ENCODE peak calls at places on chromosomes 12 and 14, in six cellular contexts. K is IMR-90, I is H9, J is H1, Q is trophoblast cell, O is mesenchymal stem cell. G is an unnamed sample.

GRCh38 chr12:131917139-131917710 is 11.9 kb upstream of the PUS1 start:
- DNase-seq in K (no peak), O (no peak), J (no peak), I (peak; percentile 79), Q (no peak), G (no peak)

GRCh38 chr12:77325505-77325904 is 260.1 kb upstream of the E2F7 start:
- DNase-seq in O (no peak), I (peak; percentile 53), Q (no peak), K (no peak), J (peak; percentile 60), G (no peak)

GRCh38 chr12:80602455-80602854 is 105.0 kb upstream of the MYF6 start:
- DNase-seq in O (no peak), J (no peak), I (no peak), K (no peak), Q (no peak), G (no peak)

GRCh38 chr12:23533295-23533694 is 416.2 kb downstream of the SOX5 start:
- DNase-seq in O (no peak), Q (no peak), J (no peak), K (no peak), I (no peak), G (no peak)

GRCh38 chr12:42804928-42805327 is 215.4 kb upstream of the PRICKLE1 start:
- DNase-seq in K (no peak), O (no peak), Q (no peak), J (no peak), I (peak; percentile 49), G (no peak)

GRCh38 chr14:104007121-104007520 is 64.8 kb upstream of the RD3L start:
- DNase-seq in Q (no peak), K (no peak), O (no peak), J (no peak), I (no peak), G (no peak)

GRCh38 chr12:79127268-79127895 is 262.8 kb downstream of the SYT1 start:
- DNase-seq in Q (peak; percentile 79), K (peak; percentile 96), J (no peak), O (peak; percentile 82), I (no peak), G (no peak)

GRCh38 chr14:102055181-102055901 is 31.5 kb downstream of the HSP90AA1 start:
- DNase-seq in I (peak; percentile 75), Q (peak; percentile 64), O (no peak), J (peak; percentile 61), K (peak; percentile 83), G (no peak)

GRCh38 chr14:85102591-85102990 is 427.4 kb upstream of the FLRT2 start:
- DNase-seq in I (no peak), K (no peak), Q (no peak), J (no peak), O (no peak), G (no peak)

GRCh38 chr14:90739318-90740077 is 76.7 kb downstream of the TTC7B start:
- DNase-seq in K (peak; percentile 34), J (no peak), I (no peak), O (no peak), Q (no peak), G (no peak)

GRCh38 chr14:81625343-81625742 is 91.7 kb upstream of the SEL1L start:
- DNase-seq in J (no peak), I (no peak), O (no peak), Q (no peak), K (no peak), G (peak; percentile 31)

GRCh38 chr12:97875064-97875463 is 412.5 kb downstream of the RMST start:
- DNase-seq in Q (no peak), J (no peak), I (peak; percentile 28), O (no peak), K (no peak), G (no peak)

GRCh38 chr12:97877404-97877803 is 414.8 kb downstream of the RMST start:
- DNase-seq in J (no peak), O (no peak), K (no peak), Q (no peak), I (no peak), G (no peak)
- H3K14ac ChIP-seq in J (no peak overlapping the region), O (no peak overlapping the region), K (no peak overlapping the region), Q (no peak overlapping the region), I (no peak overlapping the region), G (no peak overlapping the region)

GRCh38 chr14:68797180-68797670 is 4.4 kb upstream of the ZFP36L1 start:
- DNase-seq in Q (peak; percentile 24), J (peak; percentile 79), I (peak; percentile 89), O (no peak), K (no peak), G (no peak)
- H3K4ac ChIP-seq in Q (no peak overlapping the region), J (peak overlapping the region; percentile 2), I (no peak overlapping the region), O (peak overlapping the region; percentile 61), K (peak overlapping the region; percentile 97), G (no peak overlapping the region)

GRCh38 chr14:42138406-42138805 is 531.7 kb downstream of the LRFN5 start:
- DNase-seq in O (no peak), I (no peak), Q (no peak), J (no peak), K (no peak), G (no peak)
- H3K14ac ChIP-seq in O (no peak overlapping the region), I (no peak overlapping the region), Q (no peak overlapping the region), J (no peak overlapping the region), K (no peak overlapping the region), G (no peak overlapping the region)

DNA sequence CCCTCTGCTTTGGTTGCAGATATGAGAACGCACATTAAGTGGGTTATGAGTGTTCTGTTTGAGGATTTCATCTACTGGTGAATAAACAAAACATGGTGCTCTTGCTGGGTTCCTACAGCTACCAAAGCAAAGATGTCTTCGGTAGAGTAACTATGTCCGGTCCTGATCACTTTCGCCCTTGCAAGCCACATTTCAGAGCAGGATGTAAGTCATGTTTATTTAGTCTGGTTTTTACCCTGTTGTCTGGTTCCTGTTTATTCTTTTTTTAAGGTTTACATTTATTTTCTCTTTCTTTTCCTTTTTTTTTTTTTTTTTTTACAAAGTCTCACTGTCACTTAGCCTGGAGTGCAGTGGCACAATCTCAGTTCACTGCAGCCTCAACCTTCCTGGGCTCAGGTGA is 99.2 kb downstream of the VEZT start:
- DNase-seq in I (no peak), J (no peak), O (peak; percentile 84), K (no peak), Q (no peak), G (no peak)
- H3K4ac ChIP-seq in I (no peak overlapping the region), J (no peak overlapping the region), O (no peak overlapping the region), K (peak overlapping the region; percentile 3), Q (no peak overlapping the region), G (no peak overlapping the region)

GRCh38 chr14:55440385-55440784 is at the start of gene TBPL2:
- DNase-seq in J (peak; percentile 90), O (no peak), I (peak; percentile 86), K (no peak), Q (peak; percentile 37), G (no peak)

GRCh38 chr14:55433880-55434804 is 6.3 kb downstream of the TBPL2 start:
- DNase-seq in Q (peak; percentile 66), O (no peak), K (no peak), I (no peak), J (no peak), G (no peak)

GRCh38 chr14:55434805-55435174 is 5.6 kb downstream of the TBPL2 start:
- DNase-seq in J (no peak), O (no peak), Q (no peak), K (no peak), I (no peak), G (no peak)

GRCh38 chr14:55438066-55438683 is 2.2 kb downstream of the TBPL2 start:
- DNase-seq in I (no peak), K (peak; percentile 73), Q (peak; percentile 33), J (no peak), O (peak; percentile 57), G (peak; percentile 29)

DNA sequence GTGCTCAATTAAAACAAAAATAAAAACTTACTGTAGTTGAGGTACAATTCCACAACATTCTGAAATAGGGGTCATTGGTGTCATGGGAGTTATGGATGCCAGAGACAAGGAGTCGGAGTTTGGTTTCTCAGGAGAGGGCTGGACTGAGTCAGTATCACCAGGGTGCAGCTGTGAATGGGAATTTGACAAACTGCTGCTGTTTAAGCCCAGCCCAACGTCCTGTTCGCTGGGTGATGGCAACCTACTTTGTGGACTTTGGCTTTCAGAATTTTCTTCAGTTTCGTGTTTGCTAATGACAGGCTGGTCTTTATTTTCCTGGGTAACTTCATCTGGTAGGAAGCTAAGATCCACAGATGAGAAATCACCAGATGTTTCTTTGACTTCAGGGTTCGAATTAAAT is 3.9 kb downstream of the TBPL2 start:
- DNase-seq in I (no peak), K (no peak), O (no peak), J (no peak), Q (no peak), G (no peak)
- H3K14ac ChIP-seq in I (no peak overlapping the region), K (no peak overlapping the region), O (no peak overlapping the region), J (no peak overlapping the region), Q (no peak overlapping the region), G (no peak overlapping the region)

DNA sequence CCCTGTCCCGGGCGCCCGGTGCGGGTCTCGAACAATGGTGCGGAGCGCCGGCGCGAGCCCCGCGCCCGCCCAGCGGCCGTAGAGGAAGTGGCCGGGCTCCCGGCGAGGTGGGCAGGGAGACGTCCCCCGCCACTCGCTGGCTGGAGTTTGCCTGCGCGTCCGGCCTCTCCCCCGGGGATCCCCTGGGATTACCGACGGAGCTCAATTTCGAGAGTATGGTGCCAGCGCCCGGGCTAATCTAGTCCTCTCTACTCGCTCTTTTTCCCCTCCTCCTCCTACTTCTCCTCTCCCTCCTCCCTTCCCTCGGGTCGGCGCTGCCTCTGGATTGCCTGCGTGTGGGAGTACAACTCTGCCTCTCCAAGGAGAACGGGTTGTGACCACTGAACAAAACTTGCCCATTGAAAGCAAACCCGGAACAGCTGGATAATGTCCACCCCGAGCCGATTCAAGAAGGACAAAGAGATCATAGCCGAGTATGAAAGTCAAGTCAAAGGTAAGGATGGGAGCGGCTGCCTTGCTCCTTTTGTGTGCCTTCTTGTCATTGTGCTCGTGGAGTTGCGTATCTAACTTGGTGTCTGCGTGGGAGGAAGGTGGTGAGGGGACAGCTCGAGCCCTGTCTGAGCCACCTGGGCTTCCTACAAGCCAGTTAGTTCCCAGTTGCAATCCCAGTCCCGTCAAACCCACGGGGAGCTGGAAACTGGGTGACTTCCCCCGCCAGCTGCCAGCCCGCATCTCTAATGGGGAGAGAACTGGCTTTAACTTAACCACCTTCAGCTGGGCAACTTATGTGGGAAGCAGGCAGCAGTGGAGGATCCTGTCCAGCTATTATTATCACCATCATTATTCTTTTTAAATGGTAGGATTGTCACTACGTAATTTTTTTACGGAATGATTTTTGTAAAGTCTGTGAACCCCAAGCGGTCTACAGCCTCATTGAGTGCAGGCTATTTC is at the start of gene SRGAP1:
- DNase-seq in J (no peak), O (peak; percentile 81), K (peak; percentile 73), I (peak; percentile 53), Q (peak; percentile 36), G (peak; percentile 51)
- H3K4ac ChIP-seq in J (no peak within 1 kb of the TSS), O (peak within 1 kb of the TSS; percentile 98), K (peak within 1 kb of the TSS; percentile 85), I (no peak within 1 kb of the TSS), Q (no peak within 1 kb of the TSS), G (no peak within 1 kb of the TSS)

DNA sequence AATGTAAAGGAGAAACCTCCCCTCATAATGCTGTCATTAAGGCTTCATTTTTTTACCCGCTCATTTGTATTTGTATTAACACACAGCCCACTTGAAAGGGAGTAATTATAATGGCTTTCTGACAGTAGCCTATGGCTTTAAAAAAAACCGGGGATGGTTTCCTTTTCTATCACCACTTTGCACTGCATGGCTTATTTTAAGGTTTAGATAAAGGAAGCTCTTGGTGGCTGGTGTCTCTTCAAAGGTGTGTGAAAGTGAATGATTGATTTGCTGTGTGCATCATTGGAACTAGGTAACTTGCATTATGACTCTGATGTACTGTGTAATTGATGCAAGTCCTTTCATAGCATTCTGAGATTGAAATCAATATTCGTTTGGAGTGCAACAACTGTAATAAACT is 80.7 kb downstream of the NPAS3 start:
- DNase-seq in J (no peak), Q (no peak), O (no peak), K (no peak), I (no peak), G (no peak)
- H3K14ac ChIP-seq in J (no peak overlapping the region), Q (no peak overlapping the region), O (no peak overlapping the region), K (no peak overlapping the region), I (no peak overlapping the region), G (no peak overlapping the region)

G was measured in neuronal stem cell.